ENCODE peak calls at places on chromosomes 11 and 22, in six cellular contexts. T is lower leg skin, N is WERI-Rb-1, G is adrenal gland, F is A549, R is fibroblast of mammary gland. U is an unnamed sample.

GRCh38 chr22:38415046-38415445 is 40.0 kb downstream of the KCNJ4 start:
- DNase-seq in N (no peak), R (no peak), F (no peak), T (no peak), G (no peak), U (no peak)

GRCh38 chr11:69439651-69440464 is 41.6 kb upstream of the LINC01488 start:
- DNase-seq in T (no peak), N (no peak), F (no peak), R (peak; percentile 31), G (no peak), U (no peak)

GRCh38 chr22:31039393-31039792 is 41.7 kb upstream of the SMTN start:
- DNase-seq in T (no peak), F (no peak), G (peak; percentile 30), R (peak; percentile 68), N (no peak), U (no peak)

GRCh38 chr11:1928038-1928890 is 8.8 kb downstream of the TNNT3 start:
- DNase-seq in G (no peak), N (peak; percentile 3), T (no peak), R (no peak), F (no peak), U (no peak)

GRCh38 chr11:27183672-27184457 is 143.2 kb downstream of the BBOX1 start:
- DNase-seq in N (peak; percentile 43), R (peak; percentile 74), F (peak; percentile 78), G (peak; percentile 81), T (peak; percentile 53), U (peak; percentile 59)

GRCh38 chr22:29702025-29702930 is 17.5 kb upstream of the CABP7 start:
- DNase-seq in F (peak; percentile 29), N (peak; percentile 94), T (no peak), G (peak; percentile 48), R (no peak), U (no peak)

GRCh38 chr11:71489311-71490043 is 36.5 kb downstream of the NADSYN1 start:
- DNase-seq in T (no peak), F (peak; percentile 23), R (peak; percentile 30), N (no peak), G (no peak), U (no peak)

GRCh38 chr11:68432874-68433273 is 27.7 kb upstream of the PPP6R3 start:
- DNase-seq in F (no peak), G (no peak), T (no peak), N (no peak), R (no peak), U (no peak)

GRCh38 chr11:14904745-14905103 is 12.7 kb upstream of the CYP2R1 start:
- DNase-seq in T (peak; percentile 67), G (peak; percentile 70), N (peak; percentile 50), F (peak; percentile 64), R (peak; percentile 57), U (no peak)

GRCh38 chr22:46584081-46584903 is 35.9 kb upstream of the GRAMD4 start:
- DNase-seq in F (no peak), R (peak; percentile 36), G (no peak), N (no peak), T (no peak), U (no peak)

GRCh38 chr22:44147821-44148574 is 32.7 kb upstream of the PARVG start:
- DNase-seq in T (no peak), R (no peak), N (no peak), F (no peak), G (no peak), U (no peak)

GRCh38 chr11:108635106-108635505 is 29.8 kb upstream of the DDX10 start:
- DNase-seq in F (no peak), N (no peak), G (no peak), T (no peak), R (no peak), U (no peak)

GRCh38 chr11:6219359-6219758 is 14.0 kb downstream of the C11orf42 start:
- DNase-seq in N (no peak), F (peak; percentile 25), G (peak; percentile 70), T (peak; percentile 82), R (peak; percentile 96), U (no peak)

GRCh38 chr11:80417681-80418080 is 976.9 kb upstream of the TENM4 start:
- DNase-seq in N (no peak), T (no peak), G (no peak), R (peak; percentile 7), F (no peak), U (no peak)

GRCh38 chr22:47034905-47035419 is 272.5 kb downstream of the TBC1D22A start:
- DNase-seq in G (no peak), R (no peak), N (peak; percentile 37), T (no peak), F (no peak), U (no peak)

GRCh38 chr11:95241673-95242072 is 10.7 kb upstream of the SESN3 start:
- DNase-seq in N (no peak), F (no peak), G (no peak), T (no peak), R (peak; percentile 90), U (no peak)

GRCh38 chr11:67615455-67616430 is 9.0 kb downstream of the NDUFV1 start:
- DNase-seq in T (peak; percentile 14), F (peak; percentile 55), G (peak; percentile 61), N (peak; percentile 66), R (peak; percentile 17), U (peak; percentile 45)

GRCh38 chr11:123509737-123510578 is 79.9 kb downstream of the GRAMD1B start:
- DNase-seq in G (peak; percentile 83), N (peak; percentile 93), T (no peak), R (peak; percentile 53), F (no peak), U (no peak)

GRCh38 chr22:42333544-42333943 is 63.1 kb upstream of the TCF20 start:
- DNase-seq in R (no peak), G (no peak), F (no peak), T (no peak), N (no peak), U (no peak)

GRCh38 chr11:68122936-68123539 is 1.9 kb upstream of the CHKA start:
- DNase-seq in G (peak; percentile 48), T (no peak), N (no peak), F (peak; percentile 63), R (no peak), U (no peak)

GRCh38 chr11:6297831-6298230 is 22.5 kb downstream of the CAVIN3 start:
- DNase-seq in G (no peak), F (peak; percentile 19), T (no peak), N (no peak), R (peak; percentile 14), U (peak; percentile 1)

GRCh38 chr11:65315204-65315865 is 669 bp downstream of the CDC42EP2 start:
- DNase-seq in N (peak; percentile 91), G (peak; percentile 77), R (peak; percentile 68), F (peak; percentile 78), T (no peak), U (peak; percentile 48)

GRCh38 chr22:19772673-19773469 is 12.3 kb downstream of the TBX1 start:
- DNase-seq in N (no peak), R (no peak), F (no peak), T (no peak), G (no peak), U (no peak)

DNA sequence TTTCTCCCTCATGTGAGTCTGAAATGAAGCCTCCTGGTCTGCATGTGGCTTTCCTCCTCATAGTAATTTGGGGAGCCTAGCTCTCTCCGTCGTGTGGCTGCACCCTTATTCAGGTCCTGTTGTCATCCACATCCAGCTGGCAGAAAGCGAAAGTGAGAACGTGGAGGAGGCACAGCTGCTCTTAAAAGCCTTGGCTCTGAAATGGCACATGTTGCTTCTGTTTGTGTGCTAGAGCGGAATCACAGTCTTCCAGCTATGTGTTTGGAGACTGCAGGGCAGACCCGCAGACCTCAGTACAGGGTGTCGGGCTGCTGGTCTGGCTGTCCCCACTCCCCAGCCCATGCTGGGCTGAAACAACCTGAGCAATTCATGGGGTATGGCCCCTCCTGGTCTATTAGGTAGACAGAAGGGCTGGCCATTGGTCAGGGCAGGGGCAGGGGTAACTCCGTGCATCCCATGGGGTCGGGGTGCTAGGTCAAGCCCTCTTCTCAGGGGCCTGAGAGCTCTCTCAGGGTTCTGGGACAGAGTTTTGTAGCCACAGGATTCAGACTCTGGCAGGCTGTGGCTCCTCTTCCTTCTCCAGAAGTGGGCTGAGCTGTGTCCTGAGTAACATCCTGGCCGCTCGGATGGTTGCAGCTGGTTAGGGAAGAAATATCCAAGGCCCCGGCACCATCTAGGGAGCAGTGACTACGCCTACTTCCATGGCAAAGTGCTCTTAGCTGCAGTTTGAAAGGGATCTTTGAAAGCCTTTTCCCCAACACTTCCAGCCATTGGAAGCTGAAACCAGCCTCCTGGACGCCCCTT is 50.6 kb downstream of the C11orf96 start:
- DNase-seq in R (no peak), G (peak; percentile 40), F (no peak), N (no peak), T (no peak), U (no peak)
- H3K4me3 ChIP-seq in R (no peak overlapping the region), G (no peak overlapping the region), F (no peak overlapping the region), N (no peak overlapping the region), T (no peak overlapping the region), U (no peak overlapping the region)

GRCh38 chr22:36863979-36864378 is 3.2 kb downstream of the NCF4 start:
- DNase-seq in R (no peak), F (no peak), T (no peak), N (no peak), G (no peak), U (no peak)

GRCh38 chr22:36860821-36861659 is at the start of gene NCF4:
- DNase-seq in F (no peak), G (peak; percentile 79), R (no peak), T (peak; percentile 66), N (no peak), U (peak; percentile 19)

GRCh38 chr22:36863281-36863680 is 2.5 kb downstream of the NCF4 start:
- DNase-seq in G (no peak), R (no peak), T (no peak), F (no peak), N (no peak), U (no peak)

GRCh38 chr22:36864454-36865215 is 3.8 kb downstream of the NCF4 start:
- DNase-seq in T (no peak), N (no peak), R (no peak), G (no peak), F (no peak), U (no peak)

GRCh38 chr22:36862251-36863242 is 1.7 kb downstream of the NCF4 start:
- DNase-seq in F (no peak), T (peak; percentile 50), G (peak; percentile 58), R (no peak), N (no peak), U (no peak)
- H3K4me3 ChIP-seq in F (no peak overlapping the region), T (no peak overlapping the region), G (no peak overlapping the region), R (no peak overlapping the region), N (no peak overlapping the region), U (no peak overlapping the region)

DNA sequence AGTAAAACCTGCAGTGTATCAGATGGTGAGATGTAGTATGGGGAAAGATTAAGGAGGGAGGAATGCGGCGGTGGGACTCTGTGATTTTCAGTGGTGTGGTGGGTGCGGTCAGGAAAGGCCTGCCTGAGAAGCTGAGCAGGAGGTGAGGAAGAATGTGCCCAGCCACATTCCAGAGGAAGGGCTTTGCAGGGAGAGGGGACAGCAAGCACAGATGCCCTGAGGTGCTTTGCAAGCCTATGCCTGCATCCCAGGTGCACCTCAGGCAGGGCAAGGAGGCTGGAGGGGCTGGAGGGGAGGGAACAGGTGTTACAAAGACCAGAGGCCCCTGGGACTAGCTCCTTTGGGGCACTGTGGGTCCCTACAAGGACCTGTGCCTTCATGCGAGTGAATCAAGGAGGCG is 42.1 kb downstream of the MYO7A start:
- DNase-seq in R (no peak), F (no peak), G (no peak), N (no peak), T (no peak), U (no peak)
- H3K4me3 ChIP-seq in R (no peak overlapping the region), F (no peak overlapping the region), G (no peak overlapping the region), N (no peak overlapping the region), T (no peak overlapping the region), U (no peak overlapping the region)

DNA sequence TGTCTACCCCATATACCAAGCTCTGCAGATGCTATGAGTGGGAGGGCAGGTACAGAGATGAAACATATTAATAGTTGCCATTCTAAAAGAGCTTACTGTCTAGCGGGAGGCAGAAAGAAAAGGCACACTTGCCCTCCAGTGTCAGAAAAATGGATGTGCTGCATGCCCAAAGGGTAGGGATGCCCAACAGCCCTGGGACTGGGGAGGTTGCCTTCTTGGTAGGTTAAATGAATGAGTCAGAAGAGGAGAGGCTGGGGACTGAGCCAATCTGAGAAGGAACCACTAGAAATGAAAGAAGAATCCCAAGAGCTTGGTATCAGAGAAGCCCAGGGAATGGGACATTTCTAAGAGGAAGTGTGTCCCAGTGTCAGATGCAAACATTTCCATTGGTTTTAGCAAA is 1.2 kb downstream of the BIRC3 start:
- DNase-seq in R (peak; percentile 37), T (no peak), N (no peak), G (peak; percentile 16), F (peak; percentile 79), U (no peak)
- H3K4me3 ChIP-seq in R (no peak overlapping the region), T (no peak overlapping the region), N (no peak overlapping the region), G (no peak overlapping the region), F (peak overlapping the region; percentile 52), U (peak overlapping the region; percentile 71)

U was measured in Jurkat, Clone E6-1.